ENCODE peak calls at places on chromosomes 3 and 15, in five cellular contexts. D is Panc1, U is GM23338, J is upper lobe of left lung, R is K562. T is an unnamed sample. For H3K4me1, the result is how much of the 10 kb centered on the place peaks cover.

GRCh38 chr3:149339931-149340309 is 6.5 kb upstream of the TM4SF18 start:
- ATAC-seq in D (peak), J (peak), U (peak), R (no peak), T (peak)

GRCh38 chr15:48507416-48508065 is 138.0 kb downstream of the FBN1 start:
- ATAC-seq in R (peak), D (peak), J (peak), U (peak), T (peak)

GRCh38 chr15:75032391-75032790 is 9.0 kb downstream of the PPCDC start:
- ATAC-seq in U (no peak), R (no peak), J (no peak), D (no peak), T (no peak)

GRCh38 chr3:15520185-15520584 is 1.3 kb downstream of the COLQ start:
- ATAC-seq in J (no peak), U (no peak), D (no peak), R (no peak), T (no peak)

GRCh38 chr3:49333091-49333490 is 6.8 kb downstream of the USP4 start:
- ATAC-seq in U (no peak), R (no peak), J (peak), D (no peak), T (peak)

GRCh38 chr3:32836601-32837000 is 18.8 kb downstream of the TRIM71 start:
- ATAC-seq in U (no peak), R (no peak), D (no peak), J (no peak), T (no peak)

GRCh38 chr15:70854669-70854976 is 666 bp upstream of the LARP6 start:
- ATAC-seq in R (no peak), D (peak), U (peak), J (no peak), T (peak)

GRCh38 chr3:195774917-195775316 is 36.8 kb downstream of the MUC4 start:
- ATAC-seq in R (peak), J (no peak), D (peak), U (peak), T (peak)

GRCh38 chr15:91219203-91219602 is 119.1 kb downstream of the SV2B start:
- ATAC-seq in J (no peak), R (no peak), D (no peak), U (no peak), T (no peak)

GRCh38 chr3:107404727-107405519 is 27.7 kb downstream of the CCDC54 start:
- ATAC-seq in U (no peak), R (no peak), D (no peak), J (no peak), T (no peak)

GRCh38 chr15:91022832-91023129 is 387 bp upstream of the VPS33B start:
- ATAC-seq in R (no peak), D (no peak), U (no peak), J (no peak), T (no peak)

DNA sequence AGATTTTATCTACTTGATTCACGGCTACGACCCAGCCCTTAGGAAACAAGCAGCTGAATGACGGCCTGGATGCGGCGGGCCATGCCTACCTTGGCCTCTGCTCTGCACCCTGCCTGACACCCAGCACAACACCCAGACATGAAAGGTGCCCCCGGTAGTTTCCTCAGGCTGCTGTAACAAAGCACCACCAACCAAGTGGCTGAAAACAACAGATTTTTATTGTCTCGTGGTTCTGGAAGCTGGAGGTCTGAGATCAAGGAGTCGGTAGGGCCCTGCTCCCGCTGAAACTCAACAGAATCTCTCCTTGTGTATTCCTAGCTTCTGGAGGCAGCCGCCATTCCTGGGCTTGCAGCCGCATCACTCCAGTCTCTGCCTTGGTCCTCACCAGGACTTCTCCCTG is 111.7 kb downstream of the ADCY5 start:
- ATAC-seq in U (no peak), D (no peak), R (no peak), J (no peak), T (no peak)
- H3K4me1 ChIP-seq in U (under half), D (under half), R (under half), J (under half), T (under half)

DNA sequence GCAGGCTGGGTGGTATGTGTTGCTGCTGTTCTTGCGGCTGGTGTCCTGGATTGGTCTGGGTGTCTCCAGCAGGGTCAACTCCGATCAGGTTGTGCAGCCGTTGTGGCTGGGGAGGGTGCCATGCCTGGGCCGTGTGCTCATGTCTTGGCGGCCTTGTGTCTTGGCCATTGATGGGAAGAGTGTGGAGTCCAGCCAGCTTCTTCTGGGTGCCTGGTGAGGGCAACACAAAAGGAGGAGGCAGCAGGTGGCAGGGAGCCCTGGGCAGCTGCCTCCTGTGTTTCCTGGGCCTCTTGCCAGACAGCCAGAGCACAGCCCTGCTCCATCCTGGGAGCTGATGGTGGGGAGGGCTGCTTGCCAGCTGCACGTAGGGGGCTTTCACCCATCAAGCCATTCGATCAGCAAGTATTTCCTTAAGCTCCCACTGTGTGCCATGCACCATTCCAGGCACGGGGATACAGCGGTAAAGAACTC is 4.3 kb downstream of the CHAC1 start:
- ATAC-seq in U (no peak), J (no peak), R (peak), D (no peak), T (peak)
- TF ChIP-seq POLR2AphosphoS5 in U (peak), J (no peak), R (no peak), D (no peak), T (peak)

GRCh38 chr3:26346497-26346896 is 276.1 kb upstream of the LRRC3B start:
- ATAC-seq in D (no peak), J (no peak), R (no peak), U (no peak), T (no peak)
- H3K4me1 ChIP-seq in D (under half), J (under half), R (under half), U (under half), T (under half)

DNA sequence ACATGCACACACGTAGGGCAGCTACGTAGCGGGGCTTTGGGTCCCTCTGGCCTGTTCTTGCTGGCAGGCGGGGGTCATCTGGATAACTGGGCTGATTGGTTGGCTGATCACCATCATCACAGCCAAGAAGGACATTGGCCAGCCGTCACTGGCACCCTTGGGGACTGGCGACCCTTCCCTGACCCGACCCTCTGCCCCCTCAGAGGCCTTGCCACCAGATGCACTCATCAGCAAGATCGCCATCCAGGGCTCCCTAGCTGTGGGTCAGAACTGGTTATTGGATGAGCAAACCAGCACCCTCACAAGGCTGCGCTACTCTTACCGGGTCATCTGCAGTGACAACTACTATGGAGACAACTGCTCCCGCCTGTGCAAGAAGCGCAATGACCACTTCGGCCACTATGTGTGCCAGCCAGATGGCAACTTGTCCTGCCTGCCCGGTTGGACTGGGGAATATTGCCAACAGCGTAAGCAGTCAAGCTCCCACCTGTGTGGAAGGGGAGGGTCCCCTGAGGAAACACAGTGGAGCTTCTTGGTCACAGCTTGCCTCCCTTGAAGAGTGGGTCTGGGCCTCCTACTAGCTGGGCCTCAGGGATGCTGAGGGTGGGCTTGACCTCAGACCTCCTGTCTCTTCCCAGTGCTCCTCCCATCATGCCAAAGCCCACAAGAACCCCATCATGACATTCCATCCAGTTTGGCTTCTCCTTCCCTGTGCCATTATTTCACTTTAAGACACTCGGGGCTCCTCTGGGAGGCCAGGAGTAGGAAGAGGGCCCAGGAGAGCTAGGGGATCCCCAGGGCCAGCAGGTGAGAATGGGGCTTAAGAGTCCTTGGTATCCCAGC is 2.4 kb downstream of the DLL4 start:
- ATAC-seq in U (no peak), R (no peak), J (no peak), D (no peak), T (no peak)
- TF ChIP-seq POLR2AphosphoS5 in U (no peak), R (no peak), J (no peak), D (no peak), T (no peak)

GRCh38 chr3:181719298-181719859 is 7.7 kb downstream of the SOX2 start:
- ATAC-seq in J (peak), R (no peak), D (peak), U (peak), T (peak)

GRCh38 chr3:181718416-181718815 is 6.7 kb downstream of the SOX2 start:
- ATAC-seq in J (no peak), U (no peak), D (no peak), R (no peak), T (no peak)

GRCh38 chr3:181715601-181716340 is 4.0 kb downstream of the SOX2 start:
- ATAC-seq in R (no peak), U (peak), J (no peak), D (no peak), T (no peak)

GRCh38 chr3:181716916-181717315 is 5.2 kb downstream of the SOX2 start:
- ATAC-seq in U (no peak), J (no peak), D (no peak), R (no peak), T (no peak)

DNA sequence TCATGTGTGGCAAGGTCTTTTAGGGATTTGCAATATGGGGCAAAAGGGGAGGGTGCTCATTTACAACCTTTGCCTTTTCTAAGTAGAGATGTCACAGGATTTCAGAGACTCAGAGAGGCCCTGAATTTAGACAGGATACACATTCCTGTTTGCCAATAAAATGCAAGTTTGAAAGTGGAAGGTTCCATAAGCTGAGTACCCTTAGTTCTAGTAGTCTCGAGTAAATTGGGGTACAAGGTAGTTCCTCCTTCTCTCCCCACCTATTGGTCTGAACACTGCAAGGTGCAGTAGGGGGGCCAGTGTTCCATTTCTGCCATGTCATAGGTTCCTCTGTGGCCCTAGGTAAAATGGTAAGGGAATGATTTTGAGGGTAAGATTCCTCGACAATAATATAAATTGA is 5.8 kb downstream of the SOX2 start:
- ATAC-seq in D (no peak), U (no peak), R (no peak), J (no peak), T (no peak)
- H3K4me1 ChIP-seq in D (under half), U (half or more), R (under half), J (under half), T (under half)

GRCh38 chr3:39180546-39181346 is 11.6 kb downstream of the XIRP1 start:
- ATAC-seq in R (peak), J (peak), U (peak), D (peak), T (peak)
- TF ChIP-seq POLR2AphosphoS5 in R (no peak), J (peak), U (no peak), D (no peak), T (peak)

T was measured in gastroesophageal sphincter.